ENCODE peak calls at places on chromosome 7, in seven cellular contexts. I is stimulated activated CD4-positive, alpha-beta T cell treated with anti-CD3 and anti-CD28 coated beads, Interleukin-4, amount 100 ng/mL, for 48 hours; J is AG09319; S is C1 segment of cervical spinal cord; Y is SHP77 treated with DMSO at 0.1 percent for 48 hours; W is Kasumi-1; Q is KBM-7. U is an unnamed sample.

GRCh38 chr7:136687693-136688322 is 180.6 kb upstream of the CHRM2 start:
- DNase-seq in W (peak; percentile 53), S (no peak), J (no peak), I (no peak), Y (peak; percentile 15), Q (peak; percentile 63), U (peak; percentile 6)

GRCh38 chr7:1750541-1751021 is 80.5 kb downstream of the ELFN1 start:
- DNase-seq in I (no peak), Q (no peak), S (no peak), W (no peak), J (no peak), Y (no peak), U (no peak)

GRCh38 chr7:26724795-26725194 is 139.6 kb downstream of the SKAP2 start:
- DNase-seq in W (no peak), Q (no peak), Y (no peak), I (no peak), S (no peak), J (no peak), U (no peak)

GRCh38 chr7:30321089-30321991 is 36.9 kb downstream of the ZNRF2 start:
- DNase-seq in I (no peak), S (no peak), J (no peak), W (no peak), Q (no peak), Y (no peak), U (no peak)

GRCh38 chr7:2003931-2004812 is 228.6 kb downstream of the MAD1L1 start:
- DNase-seq in J (no peak), Y (no peak), I (no peak), W (no peak), S (no peak), Q (no peak), U (no peak)

GRCh38 chr7:33186187-33186586 is 56.8 kb downstream of the BBS9 start:
- DNase-seq in Y (no peak), J (no peak), Q (no peak), W (no peak), S (no peak), I (no peak), U (no peak)

GRCh38 chr7:132518102-132518838 is 58.0 kb downstream of the PLXNA4 start:
- DNase-seq in J (no peak), Y (no peak), I (no peak), W (peak; percentile 48), S (no peak), Q (peak; percentile 39), U (no peak)

GRCh38 chr7:16739863-16740622 is 13.5 kb upstream of the TSPAN13 start:
- DNase-seq in I (no peak), J (peak; percentile 69), W (no peak), Q (peak; percentile 24), Y (no peak), S (no peak), U (no peak)

GRCh38 chr7:119086026-119086425 is 861.5 kb downstream of the ANKRD7 start:
- DNase-seq in W (no peak), I (no peak), S (no peak), J (no peak), Q (no peak), Y (no peak), U (no peak)

GRCh38 chr7:43764039-43764789 is 5.7 kb downstream of the BLVRA start:
- DNase-seq in J (no peak), S (no peak), W (peak; percentile 26), I (peak; percentile 52), Q (no peak), Y (no peak), U (peak; percentile 11)

GRCh38 chr7:95621404-95621803 is 25.1 kb upstream of the PDK4 start:
- DNase-seq in Y (no peak), Q (no peak), I (no peak), J (no peak), S (no peak), W (no peak), U (no peak)

GRCh38 chr7:12674861-12675260 is 12.6 kb upstream of the ARL4A start:
- DNase-seq in I (no peak), S (no peak), J (no peak), Q (peak; percentile 62), Y (peak; percentile 50), W (peak; percentile 54), U (no peak)

GRCh38 chr7:132441935-132442334 is 134.3 kb downstream of the PLXNA4 start:
- DNase-seq in S (no peak), W (no peak), Y (no peak), Q (no peak), I (no peak), J (no peak), U (no peak)

GRCh38 chr7:80967536-80968297 is 48.9 kb upstream of the SEMA3C start:
- DNase-seq in J (no peak), I (no peak), S (no peak), W (no peak), Y (no peak), Q (no peak), U (no peak)

GRCh38 chr7:156836443-156836842 is 56.5 kb downstream of the LMBR1 start:
- DNase-seq in W (no peak), Y (no peak), I (no peak), S (no peak), J (no peak), Q (no peak), U (no peak)

U was measured in NCI-H526.